ENCODE peak calls at places on chromosomes 5 and 9, in four cellular contexts. U is H1, K is SK-N-SH, D is GM12878. Y is an unnamed sample.

GRCh38 chr5:94613583-94613982 is 4.8 kb downstream of the KIAA0825 start:
- DNase-seq in D (no peak), K (peak), U (no peak), Y (no peak)

GRCh38 chr5:158796812-158797497 is 302.8 kb downstream of the EBF1 start:
- DNase-seq in U (no peak), K (no peak), D (no peak), Y (no peak)

GRCh38 chr9:73269430-73270101 is 117.9 kb downstream of the ANXA1 start:
- DNase-seq in K (peak), D (no peak), U (no peak), Y (no peak)

GRCh38 chr5:139836469-139837208 is 41.0 kb downstream of the PSD2 start:
- DNase-seq in K (no peak), D (no peak), U (no peak), Y (no peak)

GRCh38 chr5:171537463-171537862 is 118.0 kb downstream of the FGF18 start:
- DNase-seq in U (no peak), D (no peak), K (no peak), Y (no peak)

GRCh38 chr9:89543621-89544279 is 45.8 kb upstream of the SEMA4D start:
- DNase-seq in D (no peak), K (no peak), U (no peak), Y (no peak)

GRCh38 chr9:106587021-106587420 is 275.9 kb upstream of the ZNF462 start:
- DNase-seq in U (no peak), K (no peak), D (no peak), Y (no peak)

GRCh38 chr5:78747703-78748359 is 99.3 kb upstream of the LHFPL2 start:
- DNase-seq in D (no peak), K (no peak), U (no peak), Y (no peak)

GRCh38 chr9:123460091-123460490 is 104.1 kb downstream of the CRB2 start:
- DNase-seq in K (no peak), U (no peak), D (no peak), Y (no peak)

GRCh38 chr9:124438091-124438490 is 12.2 kb upstream of the ADGRD2 start:
- DNase-seq in U (no peak), D (no peak), K (no peak), Y (no peak)

GRCh38 chr9:98886691-98887229 is 56.9 kb upstream of the COL15A1 start:
- DNase-seq in D (no peak), U (no peak), K (no peak), Y (no peak)

GRCh38 chr5:68288756-68289134 is 73.2 kb downstream of the PIK3R1 start:
- DNase-seq in D (no peak), U (no peak), K (peak), Y (no peak)

GRCh38 chr9:120539951-120540350 is 40.0 kb downstream of the CDK5RAP2 start:
- DNase-seq in K (no peak), D (no peak), U (no peak), Y (no peak)

GRCh38 chr5:139577689-139578347 is 16.7 kb downstream of the UBE2D2 start:
- DNase-seq in K (no peak), D (no peak), U (no peak), Y (no peak)

GRCh38 chr9:130188860-130189481 is 16.8 kb downstream of the NCS1 start:
- DNase-seq in U (no peak), D (no peak), K (no peak), Y (no peak)

GRCh38 chr5:66722653-66723052 is 126.5 kb downstream of the MAST4 start:
- DNase-seq in D (no peak), U (no peak), K (no peak), Y (no peak)

GRCh38 chr9:90131568-90131967 is 511.1 kb downstream of the DIRAS2 start:
- DNase-seq in K (no peak), D (no peak), U (no peak), Y (no peak)

GRCh38 chr5:154546719-154547118 is 68.7 kb upstream of the HAND1 start:
- DNase-seq in K (peak), D (no peak), U (no peak), Y (no peak)

GRCh38 chr5:118637947-118638670 is 350.2 kb downstream of the DTWD2 start:
- DNase-seq in K (no peak), D (no peak), U (no peak), Y (no peak)

GRCh38 chr9:137411260-137411659 is 11.7 kb downstream of the EXD3 start:
- DNase-seq in D (no peak), U (no peak), K (no peak), Y (no peak)

GRCh38 chr9:115000217-115000639 is 69.8 kb upstream of the TNFSF8 start:
- DNase-seq in U (no peak), D (no peak), K (no peak), Y (no peak)

GRCh38 chr9:91162311-91162710 is 199.4 kb downstream of the AUH start:
- DNase-seq in U (no peak), K (no peak), D (no peak), Y (no peak)

GRCh38 chr5:152953788-152954483 is 536.5 kb upstream of the GRIA1 start:
- DNase-seq in U (no peak), D (no peak), K (no peak), Y (no peak)
- TF ChIP-seq TAF1 in U (no peak), D (no peak), K (no peak), Y (no peak)

GRCh38 chr5:143338658-143339366 is 64.7 kb downstream of the NR3C1 start:
- DNase-seq in D (no peak), K (no peak), U (no peak), Y (no peak)

GRCh38 chr5:143343042-143343441 is 60.4 kb downstream of the NR3C1 start:
- DNase-seq in K (no peak), U (no peak), D (no peak), Y (no peak)

GRCh38 chr5:143342607-143343006 is 60.9 kb downstream of the NR3C1 start:
- DNase-seq in K (no peak), D (no peak), U (no peak), Y (no peak)

GRCh38 chr5:143340891-143341685 is 62.4 kb downstream of the NR3C1 start:
- DNase-seq in D (no peak), K (no peak), U (no peak), Y (no peak)

GRCh38 chr5:143341807-143342570 is 61.5 kb downstream of the NR3C1 start:
- DNase-seq in U (no peak), K (no peak), D (no peak), Y (no peak)
- TF ChIP-seq TAF1 in U (no peak), K (no peak), D (no peak), Y (no peak)

DNA sequence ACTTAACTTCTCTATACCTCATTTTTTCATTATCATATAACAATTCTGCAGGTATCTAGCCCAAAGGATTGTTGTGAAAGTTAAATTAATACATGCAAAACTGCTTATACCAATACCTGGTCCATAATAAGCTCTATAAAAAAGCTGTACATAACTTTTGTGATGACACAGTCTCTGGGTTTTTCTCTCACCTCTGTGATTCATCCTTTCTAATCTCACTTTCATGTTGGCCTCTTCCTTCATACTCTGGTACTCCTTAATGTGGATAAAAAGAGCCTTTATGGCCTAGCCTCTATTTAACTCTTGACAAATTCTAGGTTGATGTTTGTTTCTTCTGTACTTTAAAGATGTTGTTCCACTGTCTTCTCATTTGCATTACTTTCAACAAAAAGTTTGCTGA is 162.9 kb upstream of the ACOT12 start:
- DNase-seq in D (no peak), U (no peak), K (no peak), Y (no peak)
- TF ChIP-seq TAF1 in D (no peak), U (no peak), K (no peak), Y (no peak)

GRCh38 chr5:130065617-130066016 is 161.4 kb downstream of the CHSY3 start:
- DNase-seq in K (no peak), D (no peak), U (no peak), Y (no peak)

GRCh38 chr5:130066644-130067043 is 162.4 kb downstream of the CHSY3 start:
- DNase-seq in K (no peak), D (no peak), U (no peak), Y (no peak)

GRCh38 chr5:130061746-130062145 is 157.5 kb downstream of the CHSY3 start:
- DNase-seq in U (no peak), K (no peak), D (no peak), Y (no peak)

GRCh38 chr5:130067364-130067763 is 163.1 kb downstream of the CHSY3 start:
- DNase-seq in U (no peak), K (no peak), D (no peak), Y (no peak)

DNA sequence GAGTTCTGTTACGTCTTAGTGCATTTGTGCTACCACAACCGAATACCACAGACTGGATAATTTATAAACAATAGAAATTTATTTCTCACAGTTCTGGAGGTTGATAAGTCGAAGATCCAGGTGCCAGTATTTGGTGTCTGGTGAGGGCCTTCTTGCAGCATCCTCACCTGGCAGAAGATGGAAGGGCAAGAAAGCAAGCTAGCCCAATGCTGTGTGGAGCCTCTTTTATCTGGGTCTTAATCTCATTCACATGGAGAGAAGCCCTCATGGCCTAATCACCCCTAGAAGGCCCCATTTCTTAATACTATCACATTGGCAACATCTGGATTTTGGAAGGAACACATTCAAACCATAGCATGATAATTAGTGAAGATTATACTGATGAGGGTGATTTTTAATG is 159.3 kb downstream of the CHSY3 start:
- DNase-seq in K (no peak), D (no peak), U (no peak), Y (no peak)
- TF ChIP-seq TAF1 in K (no peak), D (no peak), U (no peak), Y (no peak)

DNA sequence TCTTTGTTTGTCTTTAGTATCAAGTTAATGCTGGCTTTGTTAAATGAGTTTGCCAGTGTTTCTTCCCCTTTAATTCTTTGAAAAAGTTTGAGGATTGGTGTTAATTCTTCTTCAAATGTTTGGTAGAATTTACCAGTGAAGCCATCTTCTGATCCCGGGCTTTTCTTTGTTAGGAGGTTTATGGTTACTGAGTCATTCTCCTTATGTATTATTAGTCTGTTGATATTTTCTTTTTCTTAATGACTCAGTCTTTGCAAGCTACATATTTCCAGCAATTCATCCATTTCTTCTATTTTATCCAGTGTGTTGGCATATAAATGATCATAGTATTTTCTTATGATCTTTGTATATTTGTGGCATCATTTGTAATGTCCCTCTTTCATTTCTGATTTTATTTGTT is 74.5 kb upstream of the SPINK5 start:
- DNase-seq in U (no peak), D (no peak), K (no peak), Y (no peak)
- TF ChIP-seq TAF1 in U (no peak), D (no peak), K (no peak), Y (no peak)